ENCODE peak calls at places on chromosomes 13 and 19, in six cellular contexts. T, R, Y, B, H and Z are unnamed samples.

GRCh38 chr13:42786696-42787095 is 5.3 kb downstream of the FAM216B start:
- DNase-seq in Y (no peak), R (no peak), B (no peak), H (no peak), T (no peak), Z (no peak)

GRCh38 chr13:51026016-51026415 is 85.1 kb downstream of the C13orf42 start:
- DNase-seq in R (no peak), B (no peak), H (no peak), T (no peak), Y (no peak), Z (no peak)

GRCh38 chr13:104962411-104962810 is 1573.1 kb downstream of the EFNB2 start:
- DNase-seq in Y (no peak), T (no peak), H (no peak), R (no peak), B (no peak), Z (no peak)

GRCh38 chr19:28727133-28727834 is 485.7 kb downstream of the UQCRFS1 start:
- DNase-seq in T (peak; percentile 5), R (peak; percentile 4), B (no peak), H (no peak), Y (no peak), Z (no peak)

GRCh38 chr13:94548382-94549240 is 47.3 kb downstream of the TGDS start:
- DNase-seq in T (peak; percentile 42), R (peak; percentile 14), B (no peak), H (peak; percentile 50), Y (peak; percentile 76), Z (peak; percentile 20)

GRCh38 chr13:102286326-102286725 is 115.5 kb downstream of the FGF14 start:
- DNase-seq in Y (no peak), R (no peak), B (no peak), H (no peak), T (no peak), Z (peak; percentile 45)

GRCh38 chr13:49749852-49750251 is 42.6 kb downstream of the KPNA3 start:
- DNase-seq in Y (no peak), H (no peak), R (no peak), T (no peak), B (no peak), Z (no peak)

GRCh38 chr19:48975947-48976847 is 11.1 kb downstream of the FTL start:
- DNase-seq in Y (peak; percentile 68), B (no peak), H (no peak), T (no peak), R (no peak), Z (no peak)

GRCh38 chr13:113902956-113903355 is 39.1 kb upstream of the GAS6 start:
- DNase-seq in Y (no peak), B (no peak), R (no peak), T (no peak), H (no peak), Z (no peak)

GRCh38 chr13:112893570-112894422 is 75.2 kb upstream of the MCF2L start:
- DNase-seq in B (no peak), Y (peak; percentile 73), T (peak; percentile 14), H (peak; percentile 85), R (no peak), Z (peak; percentile 80)